ENCODE peak calls at places on chromosome 19, in four cellular contexts. U is thoracic aorta, Q is AG04450, Z is cardiac muscle cell. M is an unnamed sample.

GRCh38 chr19:17751912-17752273 is 616 bp downstream of the FCHO1 start:
- DNase-seq in U (no peak), Q (no peak), Z (no peak), M (no peak)

GRCh38 chr19:13036366-13036976 is 41.2 kb downstream of the NFIX start:
- DNase-seq in U (no peak), Q (no peak), Z (no peak), M (no peak)

GRCh38 chr19:2235396-2236284 is 489 bp downstream of the PLEKHJ1 start:
- DNase-seq in U (no peak), Q (no peak), Z (peak; percentile 58), M (no peak)

GRCh38 chr19:17615889-17616685 is 60.6 kb downstream of the COLGALT1 start:
- DNase-seq in U (no peak), Q (no peak), Z (no peak), M (no peak)

GRCh38 chr19:21135433-21135832 is 6.4 kb upstream of the ZNF431 start:
- DNase-seq in U (no peak), Q (no peak), Z (no peak), M (no peak)

GRCh38 chr19:40933025-40933424 is 51.0 kb upstream of the CYP2A7 start:
- DNase-seq in U (no peak), Q (no peak), Z (no peak), M (no peak)

GRCh38 chr19:44869728-44870470 is 21.2 kb upstream of the TOMM40 start:
- DNase-seq in U (no peak), Q (peak; percentile 46), Z (no peak), M (no peak)

GRCh38 chr19:2550431-2551171 is 74.7 kb downstream of the GADD45B start:
- DNase-seq in U (no peak), Q (no peak), Z (no peak), M (no peak)

GRCh38 chr19:40026597-40026970 is 29.4 kb downstream of the ZNF780B start:
- DNase-seq in U (no peak), Q (no peak), Z (no peak), M (no peak)

DNA sequence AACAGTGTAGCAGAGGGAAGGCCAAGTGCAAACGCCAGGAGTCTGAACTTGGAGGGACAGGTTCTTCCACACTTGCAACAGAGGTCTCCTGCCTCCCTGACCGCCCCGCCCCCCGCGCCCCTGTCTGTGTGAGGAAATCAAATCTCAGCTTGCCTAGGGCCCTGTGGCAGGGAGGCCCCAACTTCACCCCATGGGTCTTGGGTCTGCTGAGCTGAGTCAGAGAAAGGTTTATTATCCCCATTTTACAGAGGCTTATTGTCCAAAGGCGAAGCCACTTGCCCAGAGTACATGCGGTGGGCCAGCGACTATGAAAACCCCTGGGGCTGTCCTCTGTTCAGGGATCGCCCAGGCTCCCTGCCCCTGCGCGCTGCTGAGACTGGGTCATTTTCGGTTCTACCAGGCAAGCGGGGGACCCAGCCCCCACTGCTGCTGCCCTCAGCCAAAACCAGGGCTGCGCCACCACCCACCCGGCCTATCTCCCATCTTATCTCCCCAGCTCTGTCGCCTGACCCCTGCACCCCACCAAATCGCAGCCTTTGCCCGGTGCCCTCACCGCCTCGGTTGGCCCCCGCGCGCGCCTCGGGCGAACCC is 956 bp upstream of the CERS4 start:
- DNase-seq in U (no peak), Q (no peak), Z (no peak), M (no peak)
- H3K4me3 ChIP-seq in U (peak overlapping the region; percentile 85), Q (no peak overlapping the region), Z (peak overlapping the region; percentile 67), M (peak overlapping the region; percentile 77)

GRCh38 chr19:33767898-33768413 is 28.7 kb upstream of the KCTD15 start:
- DNase-seq in U (no peak), Q (no peak), Z (peak; percentile 88), M (no peak)
- TF ChIP-seq CTCF in U (no peak), Q (peak; percentile 31), Z (peak; percentile 31), M (peak; percentile 5)

DNA sequence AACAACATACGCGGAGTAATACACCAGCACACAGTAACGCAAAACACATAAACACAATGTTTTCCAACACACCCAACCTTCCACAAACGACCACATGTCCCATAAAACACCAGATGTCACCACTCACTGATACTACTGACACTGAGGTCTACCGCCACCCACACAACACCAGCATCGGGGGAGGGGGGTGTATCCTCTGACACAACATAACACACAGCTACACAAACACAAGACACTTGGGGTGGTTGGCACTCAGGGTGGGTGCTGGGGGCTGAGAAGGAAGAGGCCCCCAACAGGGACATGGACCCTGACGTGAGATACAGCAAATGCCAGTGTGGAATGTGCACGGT is 1.5 kb upstream of the KCNN4 start:
- DNase-seq in U (no peak), Q (no peak), Z (no peak), M (no peak)
- H3K4me3 ChIP-seq in U (no peak overlapping the region), Q (no peak overlapping the region), Z (no peak overlapping the region), M (peak overlapping the region; percentile 10)

GRCh38 chr19:53703361-53703760 is 71.6 kb downstream of the DPRX start:
- DNase-seq in U (no peak), Q (no peak), Z (no peak), M (no peak)

GRCh38 chr19:53704011-53704410 is 72.2 kb downstream of the DPRX start:
- DNase-seq in U (no peak), Q (no peak), Z (no peak), M (no peak)

DNA sequence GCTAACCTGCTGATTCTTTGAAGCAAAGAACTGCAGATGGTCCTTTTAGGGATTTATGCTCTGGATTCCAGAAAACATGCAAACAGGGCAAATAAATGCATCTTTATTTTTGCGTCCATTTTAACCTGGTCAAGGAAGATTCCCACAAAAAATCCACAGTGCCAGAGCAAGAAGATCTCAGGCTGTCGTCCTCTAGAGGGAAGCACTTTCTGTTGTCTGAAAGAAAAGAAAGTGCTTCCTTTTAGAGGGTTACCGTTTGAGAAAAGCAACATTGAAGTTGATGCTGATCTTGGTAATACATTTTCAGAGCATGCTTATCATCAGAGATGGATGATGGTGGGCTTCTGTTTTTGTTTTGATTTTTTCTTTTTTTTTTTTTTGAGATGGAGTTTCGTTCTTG is 75.5 kb downstream of the DPRX start:
- DNase-seq in U (no peak), Q (no peak), Z (no peak), M (no peak)
- TF ChIP-seq CTCF in U (no peak), Q (no peak), Z (no peak), M (no peak)

GRCh38 chr19:56110515-56111448 is 10.3 kb downstream of the ZNF787 start:
- DNase-seq in U (no peak), Q (no peak), Z (peak; percentile 66), M (no peak)

GRCh38 chr19:56114051-56114694 is 6.9 kb downstream of the ZNF787 start:
- DNase-seq in U (no peak), Q (no peak), Z (no peak), M (no peak)

GRCh38 chr19:56112313-56112709 is 8.8 kb downstream of the ZNF787 start:
- DNase-seq in U (no peak), Q (no peak), Z (no peak), M (no peak)

GRCh38 chr19:56113071-56113632 is 7.9 kb downstream of the ZNF787 start:
- DNase-seq in U (no peak), Q (no peak), Z (no peak), M (no peak)

DNA sequence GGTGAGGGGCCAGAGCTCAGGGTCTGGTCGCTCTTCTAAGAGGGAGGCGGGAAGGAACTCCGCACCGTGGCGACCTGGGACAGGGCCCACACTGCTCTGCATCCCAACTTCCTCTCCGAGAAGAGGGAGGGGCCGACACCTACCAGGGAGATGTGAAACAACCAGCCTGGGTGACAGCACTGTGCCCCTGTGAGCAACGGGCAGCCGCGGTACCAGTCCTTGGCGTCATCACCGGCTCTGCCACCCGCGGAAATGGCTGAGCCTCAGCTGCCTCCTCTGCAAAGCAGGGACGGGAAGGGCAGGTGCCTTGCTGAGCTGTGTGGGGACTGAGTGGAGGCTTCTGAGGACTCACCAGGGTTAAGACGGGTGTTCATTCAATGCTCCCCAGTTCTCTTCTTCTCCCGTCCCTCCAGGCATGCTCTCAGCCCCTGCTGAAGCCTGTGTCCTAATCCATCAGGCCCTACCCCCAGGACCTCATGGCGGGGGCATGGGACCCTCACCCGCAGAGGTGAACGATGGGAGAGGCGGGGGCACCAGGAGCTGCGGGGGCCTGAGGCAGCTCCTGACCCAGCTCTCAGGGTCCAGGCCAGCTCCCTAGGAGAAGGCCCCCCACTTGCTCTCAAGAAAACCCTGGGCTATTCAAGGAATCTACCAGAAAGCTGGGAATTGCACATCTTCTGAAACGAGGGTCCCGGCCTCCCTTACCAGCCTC is 9.3 kb downstream of the ZNF787 start:
- DNase-seq in U (no peak), Q (no peak), Z (no peak), M (peak; percentile 40)
- H3K4me3 ChIP-seq in U (no peak overlapping the region), Q (no peak overlapping the region), Z (no peak overlapping the region), M (peak overlapping the region; percentile 8)